ENCODE peak calls at places on chromosomes 11 and 22, in nine cellular contexts. R is OCI-LY7, Y is astrocyte of the spinal cord, Q is bronchial epithelial cell, O is tibial nerve, A is neural crest cell, M is AG09309, W is transverse colon, N is right atrium auricular region. E is an unnamed sample.
A peak's percentile ranks its signal among the peaks of the same experiment; 100 is the strongest.

GRCh38 chr11:86245369-86246292 is 1.1 kb downstream of the EED start:
- DNase-seq in O (no peak), N (no peak), A (peak; percentile 8), W (peak; percentile 15), Y (peak; percentile 18), M (no peak), R (peak; percentile 14), Q (peak; percentile 28), E (peak; percentile 13)

GRCh38 chr11:62238151-62238550 is 3.9 kb upstream of the SCGB1D2 start:
- DNase-seq in R (no peak), W (no peak), O (no peak), Y (no peak), Q (no peak), N (no peak), A (no peak), M (no peak), E (no peak)

GRCh38 chr22:23898006-23898974 is 4.1 kb downstream of the MIF start:
- DNase-seq in O (no peak), R (no peak), Y (no peak), A (no peak), M (no peak), Q (no peak), N (no peak), W (no peak), E (no peak)

GRCh38 chr11:134026655-134027343 is 42.1 kb upstream of the JAM3 start:
- DNase-seq in Q (peak; percentile 15), A (peak; percentile 54), Y (no peak), N (no peak), O (no peak), R (no peak), M (no peak), W (no peak), E (no peak)

GRCh38 chr11:36487619-36488018 is 22.5 kb downstream of the TRAF6 start:
- DNase-seq in Q (no peak), W (no peak), Y (no peak), R (peak; percentile 58), O (no peak), N (no peak), A (no peak), M (no peak), E (no peak)

GRCh38 chr11:10669258-10670033 is 24.1 kb downstream of the IRAG1 start:
- DNase-seq in M (peak; percentile 84), R (no peak), A (no peak), Q (no peak), O (no peak), N (no peak), W (no peak), Y (peak; percentile 77), E (peak; percentile 69)

GRCh38 chr11:72578991-72579815 is 95.0 kb downstream of the PDE2A start:
- DNase-seq in N (no peak), A (no peak), R (no peak), M (no peak), W (peak; percentile 5), Q (no peak), Y (no peak), O (no peak), E (no peak)

GRCh38 chr11:126181939-126182730 is 29.3 kb downstream of the RPUSD4 start:
- DNase-seq in W (no peak), O (no peak), R (no peak), A (no peak), N (no peak), M (no peak), Y (no peak), Q (no peak), E (no peak)

GRCh38 chr11:31810779-31811647 is at the start of gene PAX6:
- DNase-seq in M (no peak), R (no peak), Y (peak; percentile 96), N (peak; percentile 60), Q (peak; percentile 22), O (no peak), A (peak; percentile 70), W (peak; percentile 22), E (peak; percentile 52)

GRCh38 chr11:120212926-120213325 is 2.1 kb downstream of the OAF start:
- DNase-seq in Q (no peak), A (no peak), N (no peak), M (no peak), W (peak; percentile 86), Y (no peak), R (no peak), O (no peak), E (no peak)

GRCh38 chr22:41920271-41920976 is 5.5 kb upstream of the SHISA8 start:
- DNase-seq in N (no peak), R (peak; percentile 77), M (no peak), A (no peak), O (no peak), Q (no peak), Y (no peak), W (peak; percentile 44), E (no peak)

GRCh38 chr11:117239295-117239694 is 6.8 kb downstream of the RNF214 start:
- DNase-seq in N (no peak), A (no peak), W (no peak), R (no peak), Y (peak; percentile 87), O (no peak), Q (peak; percentile 81), M (peak; percentile 95), E (peak; percentile 96)

GRCh38 chr11:77201991-77202841 is 74.2 kb downstream of the MYO7A start:
- DNase-seq in R (no peak), N (no peak), O (no peak), M (no peak), W (peak; percentile 3), A (no peak), Y (no peak), Q (no peak), E (no peak)

GRCh38 chr22:49073873-49074417 is 753.7 kb downstream of the BRD1 start:
- DNase-seq in R (no peak), W (no peak), Q (no peak), A (no peak), Y (no peak), N (no peak), O (no peak), M (no peak), E (no peak)

GRCh38 chr22:30823015-30823370 is 128.3 kb downstream of the OSBP2 start:
- DNase-seq in O (no peak), Q (no peak), Y (no peak), M (no peak), N (no peak), W (no peak), A (no peak), R (no peak), E (peak; percentile 14)

GRCh38 chr22:44755000-44755399 is 2.6 kb downstream of the ARHGAP8 start:
- DNase-seq in O (no peak), N (no peak), Y (no peak), R (no peak), W (no peak), M (no peak), A (no peak), Q (no peak), E (no peak)

DNA sequence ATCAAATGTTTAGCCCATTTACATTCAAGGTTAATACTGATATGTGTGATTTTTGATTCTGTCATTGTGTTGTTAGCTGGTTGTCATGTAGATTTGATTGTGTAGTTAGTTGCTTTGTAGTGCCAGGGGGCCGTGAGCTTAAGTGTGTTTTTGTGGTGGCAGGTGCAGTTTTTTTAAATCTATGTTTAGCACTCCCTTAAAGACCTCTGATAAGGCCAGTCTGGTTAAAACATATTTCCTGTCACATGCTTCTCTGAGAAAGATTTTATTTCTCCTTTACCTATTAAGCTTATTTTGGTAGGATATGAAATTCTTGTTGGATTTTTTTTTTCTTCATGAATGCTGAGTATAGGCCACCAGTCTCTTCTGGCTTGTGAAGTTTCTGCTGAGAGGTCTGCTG is 540.6 kb downstream of the LUZP2 start:
- DNase-seq in M (no peak), R (no peak), Q (no peak), A (no peak), O (no peak), Y (no peak), N (no peak), W (no peak), E (no peak)
- TF ChIP-seq CTCF in M (no peak), R (no peak), Q (no peak), A (no peak), O (no peak), Y (no peak), N (no peak), W (no peak), E (no peak)

GRCh38 chr11:17473071-17473744 is 3.4 kb downstream of the ABCC8 start:
- DNase-seq in Y (no peak), Q (peak; percentile 32), R (no peak), W (no peak), O (no peak), N (no peak), A (peak; percentile 41), M (no peak), E (peak; percentile 13)
- TF ChIP-seq CTCF in Y (peak; percentile 1), Q (no peak), R (peak; percentile 23), W (no peak), O (no peak), N (no peak), A (peak; percentile 51), M (no peak), E (peak; percentile 28)

GRCh38 chr11:66259225-66259624 is 9.2 kb upstream of the RAB1B start:
- DNase-seq in N (no peak), Y (no peak), M (no peak), R (no peak), A (no peak), W (no peak), O (no peak), Q (no peak), E (no peak)

GRCh38 chr11:66259976-66260375 is 8.5 kb upstream of the RAB1B start:
- DNase-seq in A (no peak), Y (no peak), N (no peak), Q (no peak), O (no peak), R (no peak), M (no peak), W (no peak), E (no peak)

GRCh38 chr11:66261578-66261977 is 6.9 kb upstream of the RAB1B start:
- DNase-seq in W (no peak), Q (no peak), R (no peak), M (no peak), Y (no peak), O (no peak), A (no peak), N (no peak), E (no peak)

GRCh38 chr11:66262191-66262590 is 6.2 kb upstream of the RAB1B start:
- DNase-seq in N (no peak), M (no peak), Q (no peak), R (no peak), O (no peak), A (no peak), W (no peak), Y (no peak), E (no peak)

DNA sequence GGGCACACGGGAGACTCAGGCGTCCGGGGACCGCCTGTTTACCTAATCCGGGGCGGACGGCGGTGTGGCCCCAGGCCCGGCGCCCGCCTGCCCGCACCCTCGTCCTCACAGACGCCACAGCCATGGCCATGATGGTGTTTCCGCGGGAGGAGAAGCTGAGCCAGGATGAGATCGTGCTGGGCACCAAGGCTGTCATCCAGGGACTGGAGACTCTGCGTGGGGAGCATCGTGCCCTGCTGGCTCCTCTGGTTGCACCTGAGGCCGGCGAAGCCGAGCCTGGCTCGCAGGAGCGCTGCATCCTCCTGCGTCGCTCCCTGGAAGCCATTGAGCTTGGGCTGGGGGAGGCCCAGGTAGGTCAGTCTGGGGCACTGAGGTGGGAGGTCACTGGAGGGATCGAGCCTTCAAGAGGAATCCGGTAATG is 10.0 kb upstream of the RAB1B start:
- DNase-seq in Y (no peak), W (no peak), O (no peak), N (no peak), M (no peak), Q (no peak), R (no peak), A (no peak), E (no peak)
- TF ChIP-seq CTCF in Y (no peak), W (no peak), O (peak; percentile 47), N (no peak), M (no peak), Q (no peak), R (peak; percentile 47), A (no peak), E (no peak)

GRCh38 chr11:28581286-28582242 is 473.4 kb downstream of the METTL15 start:
- DNase-seq in W (no peak), M (peak; percentile 46), Q (peak; percentile 21), R (no peak), A (no peak), Y (peak; percentile 88), O (no peak), N (no peak), E (peak; percentile 67)
- TF ChIP-seq CTCF in W (no peak), M (no peak), Q (no peak), R (no peak), A (no peak), Y (peak; percentile 11), O (no peak), N (no peak), E (peak; percentile 10)